ENCODE peak calls at places on chromosomes 6 and 20, in four cellular contexts. S is upper lobe of left lung, A is HepG2, W is GM12878. R is an unnamed sample.
A peak's percentile ranks its signal among the peaks of the same experiment; 100 is the strongest.

GRCh38 chr6:15901141-15902115 is 227.5 kb upstream of the MYLIP start:
- ATAC-seq in S (peak; percentile 50), A (peak; percentile 65), W (peak; percentile 90), R (no peak)

GRCh38 chr6:10518461-10519216 is 2.5 kb upstream of the GCNT2 start:
- ATAC-seq in S (peak; percentile 63), A (no peak), W (no peak), R (no peak)

GRCh38 chr20:32636821-32637220 is 36.9 kb downstream of the C20orf203 start:
- ATAC-seq in S (no peak), A (peak; percentile 65), W (no peak), R (no peak)

GRCh38 chr6:112370946-112371345 is 23.8 kb downstream of the RFPL4B start:
- ATAC-seq in S (no peak), A (no peak), W (no peak), R (no peak)

GRCh38 chr6:79111549-79111948 is 33.5 kb upstream of the PHIP start:
- ATAC-seq in S (no peak), A (no peak), W (no peak), R (no peak)

GRCh38 chr20:23131766-23132165 is 45.6 kb upstream of the CD93 start:
- ATAC-seq in S (no peak), A (no peak), W (no peak), R (no peak)

GRCh38 chr6:146851837-146852236 is 253.1 kb downstream of the ADGB start:
- ATAC-seq in S (no peak), A (no peak), W (no peak), R (no peak)

GRCh38 chr20:1376453-1377270 is 16.2 kb downstream of the FKBP1A start:
- ATAC-seq in S (peak; percentile 71), A (no peak), W (peak; percentile 68), R (no peak)

GRCh38 chr6:129350278-129350677 is 359.7 kb downstream of the ARHGAP18 start:
- ATAC-seq in S (no peak), A (peak; percentile 99), W (no peak), R (no peak)

GRCh38 chr20:34129518-34130162 is 17.6 kb upstream of the EIF2S2 start:
- ATAC-seq in S (peak; percentile 93), A (peak; percentile 94), W (peak; percentile 96), R (peak; percentile 72)

GRCh38 chr6:36430351-36430750 is 12.3 kb downstream of the PXT1 start:
- ATAC-seq in S (no peak), A (no peak), W (no peak), R (no peak)

GRCh38 chr6:163525926-163526325 is 111.4 kb downstream of the QKI start:
- ATAC-seq in S (peak; percentile 51), A (no peak), W (no peak), R (no peak)

GRCh38 chr6:113697642-113698410 is 159.3 kb upstream of the MARCKS start:
- ATAC-seq in S (peak; percentile 50), A (no peak), W (peak; percentile 88), R (no peak)

GRCh38 chr20:63977392-63978276 is 1.8 kb downstream of the SAMD10 start:
- ATAC-seq in S (no peak), A (peak; percentile 57), W (peak; percentile 10), R (no peak)
- H3K4me1 ChIP-seq in S (peaks cover 43% of the 10 kb centered on the region), A (peaks cover 45% of the 10 kb centered on the region), W (peaks cover 23% of the 10 kb centered on the region), R (peaks cover 38% of the 10 kb centered on the region)

DNA sequence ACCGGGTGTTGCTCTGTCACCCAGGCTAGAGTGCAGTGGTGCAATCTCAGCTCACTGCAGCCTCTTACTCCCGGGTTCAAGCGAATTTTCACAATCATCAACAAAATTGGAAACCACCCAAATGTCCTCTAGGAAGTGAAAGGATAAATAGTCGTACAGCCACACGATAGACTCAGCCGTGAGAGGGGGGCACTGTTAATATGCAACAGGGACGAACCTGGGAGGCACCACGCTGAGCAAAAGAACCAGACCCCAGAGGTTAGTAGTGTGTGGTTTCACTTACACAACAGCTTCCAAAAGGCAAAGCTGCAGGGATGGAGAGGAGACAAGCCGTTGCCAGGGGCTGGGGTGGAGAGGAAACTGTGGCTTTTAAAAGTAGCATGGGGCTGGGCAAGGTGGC is 30.1 kb upstream of the NTSR1 start:
- ATAC-seq in S (no peak), A (no peak), W (no peak), R (no peak)
- TF ChIP-seq POLR2AphosphoS5 in S (no peak), A (no peak), W (no peak), R (no peak)

GRCh38 chr20:49868964-49869363 is 46.4 kb downstream of the SPATA2 start:
- ATAC-seq in S (no peak), A (no peak), W (no peak), R (no peak)

GRCh38 chr20:49866051-49866450 is 49.3 kb downstream of the SPATA2 start:
- ATAC-seq in S (no peak), A (no peak), W (peak; percentile 76), R (no peak)

GRCh38 chr20:49868538-49868937 is 46.8 kb downstream of the SPATA2 start:
- ATAC-seq in S (no peak), A (no peak), W (peak; percentile 44), R (no peak)

GRCh38 chr20:49865559-49865958 is 49.8 kb downstream of the SPATA2 start:
- ATAC-seq in S (no peak), A (no peak), W (no peak), R (no peak)

GRCh38 chr20:49867453-49868215 is 47.7 kb downstream of the SPATA2 start:
- ATAC-seq in S (no peak), A (no peak), W (peak; percentile 71), R (no peak)
- H3K4me1 ChIP-seq in S (no peaks in the 10 kb centered on the region), A (no peaks in the 10 kb centered on the region), W (peaks cover 19% of the 10 kb centered on the region), R (no peaks in the 10 kb centered on the region)

GRCh38 chr6:138989098-138989983 is 1.3 kb upstream of the REPS1 start:
- ATAC-seq in S (no peak), A (peak; percentile 2), W (no peak), R (no peak)
- TF ChIP-seq POLR2AphosphoS5 in S (no peak), A (no peak), W (no peak), R (no peak)

GRCh38 chr20:61435823-61436220 is 183.8 kb downstream of the CDH4 start:
- ATAC-seq in S (no peak), A (no peak), W (no peak), R (no peak)
- H3K4me1 ChIP-seq in S (no peaks in the 10 kb centered on the region), A (no peaks in the 10 kb centered on the region), W (no peaks in the 10 kb centered on the region), R (peaks cover 9% of the 10 kb centered on the region)

DNA sequence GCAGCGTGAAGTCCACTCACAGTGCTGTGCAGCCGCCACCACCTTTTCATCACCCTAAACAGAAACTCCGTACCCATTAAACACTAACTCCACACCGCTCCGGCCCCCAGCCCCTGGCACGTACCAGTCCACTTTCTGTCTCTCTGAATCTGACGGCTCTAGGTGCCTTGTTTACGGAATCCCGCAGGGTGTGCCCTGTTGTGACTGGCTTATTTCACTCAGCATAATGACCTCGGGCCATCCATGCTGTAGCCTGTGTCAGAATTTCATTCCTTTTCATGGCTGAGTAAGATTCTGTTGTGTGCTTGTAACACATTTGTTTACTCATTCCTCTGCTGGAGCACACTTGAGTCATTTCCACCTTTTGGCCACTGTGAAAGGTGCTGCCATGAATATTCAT is 18.0 kb downstream of the TCFL5 start:
- ATAC-seq in S (no peak), A (no peak), W (no peak), R (no peak)
- TF ChIP-seq POLR2AphosphoS5 in S (no peak), A (no peak), W (no peak), R (no peak)

DNA sequence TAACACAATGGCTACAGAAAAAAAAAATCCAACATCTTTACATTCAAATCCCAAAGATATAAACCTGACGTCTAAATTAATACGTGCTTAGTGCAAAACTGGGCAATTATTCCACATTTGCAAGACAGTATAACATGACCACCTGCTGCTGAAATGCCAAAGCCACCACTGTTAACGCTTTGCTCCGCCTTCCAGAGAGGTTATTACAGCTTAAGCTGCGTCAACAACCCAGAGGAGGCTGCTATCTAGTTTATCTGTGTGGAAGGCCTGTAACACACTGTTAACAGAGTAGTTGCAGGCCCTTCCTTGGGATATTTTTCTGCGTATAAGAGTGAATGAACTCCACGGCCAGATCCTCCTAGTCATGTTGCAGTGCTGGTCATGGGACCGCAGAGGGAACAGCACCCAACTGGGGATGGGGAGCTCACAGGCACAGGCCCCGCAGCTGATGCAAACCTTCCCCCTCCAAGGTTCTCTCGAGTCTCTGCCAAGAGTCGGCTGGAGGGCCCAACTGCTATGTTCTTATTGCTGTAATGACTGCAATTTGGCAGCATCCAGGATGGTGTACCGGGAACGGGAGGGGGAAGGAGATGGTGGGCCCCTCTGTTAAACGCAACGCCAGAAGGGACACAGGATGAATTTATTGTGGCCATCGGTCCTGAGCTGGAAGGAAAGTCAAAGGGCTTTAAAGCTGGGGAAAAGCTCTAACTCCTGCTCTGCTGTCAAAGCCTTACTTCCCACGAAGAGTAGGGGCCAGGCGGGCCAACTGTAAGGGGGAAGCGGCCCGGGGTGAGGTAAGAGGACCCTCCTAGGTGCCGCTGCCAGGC is 971 bp upstream of the NCOA7 start:
- ATAC-seq in S (peak; percentile 10), A (peak; percentile 63), W (peak; percentile 39), R (peak; percentile 42)
- H3K4me1 ChIP-seq in S (peaks cover 38% of the 10 kb centered on the region), A (peaks cover 37% of the 10 kb centered on the region), W (peaks cover 21% of the 10 kb centered on the region), R (peaks cover 4% of the 10 kb centered on the region)

R was measured in gastroesophageal sphincter.